ENCODE peak calls at places on chromosomes 6 and 20, in ten cellular contexts. C, M, A, U, Z, S, G, V, X and Q are unnamed samples.
A peak's percentile ranks its signal among the peaks of the same experiment; 100 is the strongest.

GRCh38 chr6:134729590-134729989 is 220.3 kb downstream of the ALDH8A1 start:
- DNase-seq in C (no peak), M (no peak), A (no peak), U (no peak), Z (no peak), S (no peak), G (no peak), V (no peak), X (no peak), Q (no peak)

GRCh38 chr20:15061955-15062354 is 724.5 kb upstream of the FLRT3 start:
- DNase-seq in C (no peak), M (no peak), A (no peak), U (no peak), Z (no peak), S (no peak), G (no peak), V (no peak), X (no peak), Q (peak; percentile 94)

GRCh38 chr6:24376875-24377274 is 19.0 kb upstream of the DCDC2 start:
- DNase-seq in C (no peak), M (no peak), A (no peak), U (no peak), Z (no peak), S (no peak), G (no peak), V (no peak), X (no peak), Q (no peak)

GRCh38 chr20:41483553-41483930 is 116.9 kb upstream of the EMILIN3 start:
- DNase-seq in C (no peak), M (no peak), A (no peak), U (no peak), Z (no peak), S (peak; percentile 77), G (no peak), V (no peak), X (no peak), Q (no peak)

GRCh38 chr6:41505084-41506049 is 40.8 kb upstream of the FOXP4 start:
- DNase-seq in C (no peak), M (no peak), A (no peak), U (no peak), Z (peak; percentile 92), S (peak; percentile 73), G (peak; percentile 20), V (peak; percentile 78), X (no peak), Q (peak; percentile 85)

GRCh38 chr6:133396630-133397335 is 155.6 kb downstream of the EYA4 start:
- DNase-seq in C (no peak), M (no peak), A (no peak), U (no peak), Z (no peak), S (no peak), G (no peak), V (no peak), X (no peak), Q (no peak)

GRCh38 chr20:50547956-50548355 is 37.8 kb downstream of the PTPN1 start:
- DNase-seq in C (no peak), M (no peak), A (no peak), U (no peak), Z (no peak), S (no peak), G (no peak), V (no peak), X (no peak), Q (no peak)

GRCh38 chr20:44886828-44887227 is 1.3 kb downstream of the YWHAB start:
- DNase-seq in C (no peak), M (no peak), A (no peak), U (no peak), Z (no peak), S (no peak), G (no peak), V (no peak), X (no peak), Q (no peak)

GRCh38 chr6:137882225-137882961 is 15.3 kb downstream of the TNFAIP3 start:
- DNase-seq in C (no peak), M (no peak), A (peak; percentile 49), U (peak; percentile 65), Z (no peak), S (no peak), G (no peak), V (no peak), X (no peak), Q (no peak)

GRCh38 chr20:17895641-17896246 is 72.8 kb downstream of the SNX5 start:
- DNase-seq in C (peak; percentile 63), M (no peak), A (no peak), U (no peak), Z (no peak), S (peak; percentile 76), G (no peak), V (peak; percentile 74), X (no peak), Q (peak; percentile 58)